ENCODE peak calls at places on chromosomes 4 and X, in six cellular contexts. K is OCI-LY7, D is neural progenitor cell, J is glutamatergic neuron, Q is astrocyte of the spinal cord, Y is astrocyte. A is an unnamed sample.

GRCh38 chr4:2333356-2333841 is 71.5 kb upstream of the MXD4 start:
- DNase-seq in K (no peak), D (no peak), J (no peak), Q (no peak), Y (no peak), A (no peak)

GRCh38 chrX:153765138-153766079 is 1.4 kb downstream of the PLXNB3 start:
- DNase-seq in K (no peak), D (no peak), J (peak), Q (no peak), Y (no peak), A (no peak)

GRCh38 chr4:146545102-146545501 is 23.4 kb upstream of the SLC10A7 start:
- DNase-seq in K (peak), D (peak), J (no peak), Q (peak), Y (no peak), A (no peak)

GRCh38 chr4:54077812-54078211 is 13.4 kb upstream of the CHIC2 start:
- DNase-seq in K (no peak), D (no peak), J (no peak), Q (no peak), Y (peak), A (no peak)

GRCh38 chr4:78954048-78954666 is 14.9 kb upstream of the PAQR3 start:
- DNase-seq in K (peak), D (peak), J (peak), Q (peak), Y (no peak), A (peak)

GRCh38 chr4:48633657-48634056 is 143.6 kb downstream of the ZAR1 start:
- DNase-seq in K (no peak), D (no peak), J (no peak), Q (no peak), Y (no peak), A (no peak)

GRCh38 chrX:27883468-27884092 is 75.8 kb downstream of the MAGEB10 start:
- DNase-seq in K (no peak), D (peak), J (no peak), Q (no peak), Y (peak), A (no peak)

GRCh38 chrX:153673398-153674218 is at the start of gene PNCK:
- DNase-seq in K (no peak), D (peak), J (no peak), Q (no peak), Y (no peak), A (no peak)

GRCh38 chr4:146099585-146099984 is 75.9 kb upstream of the LSM6 start:
- DNase-seq in K (no peak), D (no peak), J (no peak), Q (no peak), Y (no peak), A (no peak)

GRCh38 chrX:72306085-72306801 is 529 bp upstream of the CITED1 start:
- DNase-seq in K (no peak), D (peak), J (peak), Q (no peak), Y (no peak), A (peak)

GRCh38 chrX:10755477-10756334 is 135.3 kb upstream of the MID1 start:
- DNase-seq in K (no peak), D (peak), J (no peak), Q (peak), Y (peak), A (peak)

GRCh38 chrX:130592204-130592603 is 190.4 kb downstream of the RBMX2 start:
- DNase-seq in K (no peak), D (no peak), J (no peak), Q (no peak), Y (no peak), A (no peak)

GRCh38 chr4:173482330-173482931 is 47.6 kb downstream of the HAND2 start:
- DNase-seq in K (no peak), D (no peak), J (no peak), Q (no peak), Y (no peak), A (no peak)

GRCh38 chr4:182255421-182256190 is 12.4 kb downstream of the TENM3 start:
- DNase-seq in K (no peak), D (peak), J (no peak), Q (no peak), Y (no peak), A (no peak)

GRCh38 chrX:9312922-9313867 is 151.7 kb upstream of the TBL1X start:
- DNase-seq in K (peak), D (no peak), J (peak), Q (no peak), Y (no peak), A (peak)

GRCh38 chrX:35406386-35406785 is 391.8 kb upstream of the MAGEB16 start:
- DNase-seq in K (no peak), D (no peak), J (no peak), Q (no peak), Y (no peak), A (no peak)

GRCh38 chrX:29257516-29257915 is 670.3 kb downstream of the IL1RAPL1 start:
- DNase-seq in K (no peak), D (no peak), J (no peak), Q (peak), Y (peak), A (no peak)

GRCh38 chr4:73589887-73590801 is 30.1 kb downstream of the RASSF6 start:
- DNase-seq in K (peak), D (no peak), J (no peak), Q (no peak), Y (peak), A (no peak)

GRCh38 chrX:39063037-39063436 is 261.8 kb downstream of the MID1IP1 start:
- DNase-seq in K (no peak), D (no peak), J (no peak), Q (no peak), Y (no peak), A (no peak)

GRCh38 chrX:19659929-19660328 is 144.6 kb upstream of the MAP3K15 start:
- DNase-seq in K (peak), D (no peak), J (no peak), Q (no peak), Y (no peak), A (no peak)

GRCh38 chrX:49856819-49857218 is 22.5 kb upstream of the USP27X start:
- DNase-seq in K (no peak), D (no peak), J (no peak), Q (no peak), Y (no peak), A (no peak)

GRCh38 chr4:11416767-11417113 is 12.0 kb downstream of the HS3ST1 start:
- DNase-seq in K (no peak), D (no peak), J (no peak), Q (no peak), Y (no peak), A (no peak)

GRCh38 chr4:82268050-82268825 is 105.6 kb downstream of the HNRNPD start:
- DNase-seq in K (peak), D (peak), J (peak), Q (peak), Y (peak), A (peak)

GRCh38 chr4:8705161-8706145 is 112.9 kb downstream of the CPZ start:
- DNase-seq in K (no peak), D (peak), J (no peak), Q (no peak), Y (no peak), A (peak)

GRCh38 chr4:128658214-128658621 is 151.3 kb upstream of the JADE1 start:
- DNase-seq in K (peak), D (no peak), J (no peak), Q (no peak), Y (no peak), A (no peak)

GRCh38 chr4:124018383-124019317 is 622.1 kb downstream of the SPRY1 start:
- DNase-seq in K (peak), D (no peak), J (no peak), Q (peak), Y (peak), A (peak)

DNA sequence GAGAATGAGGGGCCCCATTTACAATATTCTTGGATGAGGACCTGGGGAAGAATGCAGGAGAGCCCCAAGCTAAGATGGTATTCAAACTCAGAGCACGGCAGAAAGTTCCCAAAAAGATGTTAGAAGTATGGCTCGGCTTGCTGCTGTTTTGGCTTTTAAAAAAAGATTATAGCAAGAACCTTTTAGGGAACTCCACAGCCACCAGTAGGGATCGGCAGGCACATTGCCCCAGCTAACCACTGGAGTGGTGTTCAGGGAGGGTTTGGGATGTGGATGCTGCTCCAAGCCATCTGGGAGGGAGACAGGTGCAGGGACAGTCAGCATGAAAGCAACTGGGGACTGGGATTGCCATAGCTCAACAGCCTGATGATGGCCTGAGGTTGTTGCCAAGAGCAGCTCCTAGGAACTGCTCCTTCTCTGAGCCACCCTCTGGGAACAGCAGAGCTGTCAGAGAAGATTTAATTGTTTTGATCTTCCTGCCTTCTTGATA is 63.0 kb downstream of the SORBS2 start:
- DNase-seq in K (no peak), D (no peak), J (no peak), Q (no peak), Y (no peak), A (no peak)
- TF ChIP-seq CTCF in K (no peak), D (no peak), J (no peak), Q (no peak), Y (no peak), A (no peak)

DNA sequence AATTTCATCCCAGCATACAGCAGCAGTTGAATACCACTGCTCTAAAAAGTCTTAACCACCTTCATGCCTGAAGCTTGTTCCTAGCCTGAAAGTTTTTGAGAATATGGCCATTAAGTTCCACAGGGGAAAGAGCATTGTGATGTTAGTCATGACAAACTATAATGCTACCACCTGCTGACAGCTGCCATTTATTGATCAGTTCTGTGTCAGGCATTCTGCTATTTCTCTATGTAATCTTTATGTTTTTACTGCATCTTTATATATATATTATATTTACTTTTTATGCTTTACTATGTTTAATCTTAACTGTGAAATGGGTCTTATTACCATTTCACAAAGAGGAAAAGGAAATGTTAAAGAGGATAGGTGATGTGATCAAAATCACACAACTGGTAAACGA is 54.0 kb downstream of the ARX start:
- DNase-seq in K (no peak), D (no peak), J (no peak), Q (no peak), Y (no peak), A (no peak)
- TF ChIP-seq CTCF in K (no peak), D (no peak), J (no peak), Q (no peak), Y (no peak), A (no peak)

GRCh38 chrX:53526999-53527398 is 92.8 kb upstream of the HSD17B10 start:
- DNase-seq in K (peak), D (no peak), J (no peak), Q (no peak), Y (no peak), A (no peak)
- TF ChIP-seq CTCF in K (no peak), D (no peak), J (no peak), Q (no peak), Y (no peak), A (no peak)

GRCh38 chr4:113760852-113761681 is 471 bp downstream of the CAMK2D start:
- DNase-seq in K (peak), D (peak), J (peak), Q (peak), Y (peak), A (peak)

GRCh38 chr4:113762061-113762850 is 718 bp upstream of the CAMK2D start:
- DNase-seq in K (peak), D (peak), J (peak), Q (peak), Y (peak), A (peak)

GRCh38 chr4:113764720-113765264 is 3.3 kb upstream of the CAMK2D start:
- DNase-seq in K (no peak), D (no peak), J (no peak), Q (no peak), Y (no peak), A (no peak)

GRCh38 chr4:113761682-113762060 is at the start of gene CAMK2D:
- DNase-seq in K (peak), D (peak), J (peak), Q (peak), Y (peak), A (peak)

DNA sequence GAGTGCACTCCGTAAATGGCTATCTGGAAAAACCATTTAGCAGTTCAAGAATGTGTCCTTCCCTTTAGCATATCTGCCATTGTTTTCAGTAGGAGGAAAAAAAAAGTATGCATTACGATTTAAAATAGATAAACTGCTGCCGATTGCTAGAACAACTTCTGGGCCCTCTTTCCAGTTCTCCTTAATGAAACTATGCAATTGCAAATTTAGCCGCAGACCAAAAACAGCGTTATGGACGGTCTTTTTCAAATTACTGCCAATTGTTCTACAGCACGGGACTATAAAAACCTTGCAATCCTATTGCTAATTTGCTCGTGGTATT is 1.3 kb upstream of the CAMK2D start:
- DNase-seq in K (no peak), D (no peak), J (no peak), Q (no peak), Y (no peak), A (no peak)
- TF ChIP-seq CTCF in K (no peak), D (no peak), J (no peak), Q (no peak), Y (no peak), A (no peak)

DNA sequence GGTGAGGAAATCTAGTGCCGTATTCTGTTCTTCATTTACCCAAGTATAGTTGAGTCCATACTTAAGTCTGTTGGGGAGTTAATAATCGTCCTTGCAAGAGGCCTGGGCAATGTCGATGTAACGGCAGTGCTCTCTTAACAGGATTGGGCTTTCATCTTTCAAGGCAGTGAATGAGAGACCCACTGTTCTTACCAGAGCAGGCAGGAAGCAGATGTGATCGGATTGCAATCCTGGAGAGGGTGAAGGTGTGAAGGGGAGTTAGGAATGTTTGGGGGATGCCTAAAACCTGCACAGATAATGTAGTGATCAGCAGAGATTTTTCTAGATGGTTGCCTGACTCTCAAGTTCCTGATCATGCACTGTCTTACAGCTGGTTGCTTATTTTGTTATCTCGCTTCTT is 308.4 kb downstream of the AFF2 start:
- DNase-seq in K (no peak), D (no peak), J (no peak), Q (no peak), Y (no peak), A (no peak)
- TF ChIP-seq CTCF in K (no peak), D (no peak), J (no peak), Q (no peak), Y (no peak), A (no peak)

GRCh38 chr4:122606364-122607043 is 14.4 kb downstream of the IL21 start:
- DNase-seq in K (no peak), D (peak), J (no peak), Q (no peak), Y (no peak), A (peak)

GRCh38 chr4:122603156-122603574 is 17.7 kb downstream of the IL21 start:
- DNase-seq in K (no peak), D (no peak), J (no peak), Q (no peak), Y (no peak), A (no peak)

GRCh38 chr4:122604146-122604545 is 16.7 kb downstream of the IL21 start:
- DNase-seq in K (no peak), D (no peak), J (no peak), Q (no peak), Y (no peak), A (peak)

GRCh38 chr4:122602277-122603142 is 18.4 kb downstream of the IL21 start:
- DNase-seq in K (no peak), D (peak), J (no peak), Q (peak), Y (no peak), A (no peak)
- TF ChIP-seq CTCF in K (peak), D (peak), J (no peak), Q (peak), Y (peak), A (no peak)

DNA sequence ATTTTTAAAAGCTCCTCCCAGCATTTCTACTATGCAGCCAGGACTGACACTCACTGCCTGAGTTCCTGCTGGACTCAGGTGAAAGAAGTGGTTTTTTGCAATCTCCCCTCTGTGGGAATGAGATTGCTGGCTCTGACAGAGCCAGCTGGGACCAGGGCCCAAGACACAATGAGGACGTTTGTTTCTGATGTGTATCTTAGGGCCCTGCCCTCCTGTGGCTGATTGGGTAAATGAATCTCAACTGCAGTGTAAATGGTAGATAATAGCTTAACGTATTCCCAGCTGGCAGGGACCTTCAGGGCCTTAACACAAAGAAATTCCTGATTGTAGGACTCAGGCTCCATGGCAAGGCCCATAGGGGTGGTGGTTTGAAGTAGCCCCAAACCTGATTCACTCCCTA is 85.8 kb upstream of the PRPS1 start:
- DNase-seq in K (peak), D (peak), J (no peak), Q (peak), Y (peak), A (no peak)
- TF ChIP-seq CTCF in K (peak), D (peak), J (no peak), Q (no peak), Y (peak), A (no peak)

GRCh38 chr4:77699731-77700210 is 94.2 kb downstream of the CXCL13 start:
- DNase-seq in K (peak), D (peak), J (peak), Q (peak), Y (peak), A (peak)
- TF ChIP-seq CTCF in K (peak), D (peak), J (peak), Q (peak), Y (peak), A (peak)

GRCh38 chr4:169617306-169617705 is 3.1 kb upstream of the CLCN3 start:
- DNase-seq in K (no peak), D (no peak), J (no peak), Q (no peak), Y (no peak), A (no peak)

GRCh38 chr4:169611157-169611556 is 1.2 kb downstream of the NEK1 start:
- DNase-seq in K (no peak), D (no peak), J (no peak), Q (peak), Y (no peak), A (no peak)

GRCh38 chr4:169615467-169616106 is 3.2 kb upstream of the NEK1 start:
- DNase-seq in K (no peak), D (no peak), J (no peak), Q (peak), Y (peak), A (no peak)

GRCh38 chr4:169611991-169612868 is at the start of gene NEK1:
- DNase-seq in K (peak), D (peak), J (peak), Q (peak), Y (peak), A (peak)

DNA sequence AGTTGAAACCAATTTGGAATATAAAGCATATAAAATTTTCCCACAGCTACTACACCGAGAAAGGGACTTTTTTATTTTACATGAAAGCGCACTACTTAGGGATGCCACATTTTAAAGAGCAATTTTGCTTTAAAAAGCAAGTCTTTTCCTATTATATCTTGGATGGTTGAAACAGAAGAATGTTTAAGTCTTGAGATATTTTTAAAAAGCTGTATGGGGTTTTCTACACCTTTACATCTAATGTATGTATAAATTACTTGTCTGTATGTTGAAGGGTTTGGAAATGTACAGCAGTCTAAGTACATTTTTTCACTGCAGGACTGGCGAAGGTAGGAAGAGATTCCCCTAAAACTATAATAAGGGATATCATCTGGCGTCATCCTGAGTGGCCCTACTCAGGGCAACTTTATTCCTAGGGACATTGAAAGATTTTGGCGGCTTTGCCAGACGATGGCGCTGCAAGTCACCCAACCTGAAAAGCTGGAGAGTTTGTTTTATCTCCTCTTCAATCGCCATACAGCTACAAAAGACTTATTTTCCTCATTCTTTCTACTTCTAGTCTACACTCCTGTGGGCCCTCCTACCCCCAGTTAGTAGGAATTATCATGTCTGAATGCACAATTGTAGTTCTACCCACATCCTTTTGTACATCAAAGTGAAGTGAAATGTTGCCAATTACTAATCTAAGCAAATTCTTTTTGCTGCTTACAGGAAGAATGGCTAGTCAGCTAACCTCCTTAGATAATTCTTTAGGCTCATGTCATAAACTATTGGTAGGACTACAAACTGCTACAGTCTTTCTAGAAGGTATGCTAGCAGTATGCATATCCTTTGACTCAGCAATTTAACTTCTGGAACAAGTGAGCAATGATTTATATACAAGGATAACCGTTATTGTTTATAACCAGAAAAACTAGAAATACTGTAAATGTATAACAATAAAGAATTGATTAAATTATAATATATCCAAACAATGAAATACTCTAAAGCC is 781 bp upstream of the NEK1 start:
- DNase-seq in K (peak), D (peak), J (peak), Q (peak), Y (peak), A (peak)
- TF ChIP-seq CTCF in K (peak), D (peak), J (peak), Q (peak), Y (peak), A (peak)

A was measured in nephron progenitor cell.